ENCODE peak calls at places on chromosome 21, in five cellular contexts. U is LNCaP clone FGC, B is AG04450, N is esophagus squamous epithelium, Y is glutamatergic neuron. J is an unnamed sample.

GRCh38 chr21:42193131-42193671 is 25.7 kb upstream of the ABCG1 start:
- DNase-seq in U (no peak), B (no peak), N (no peak), Y (no peak), J (no peak)

GRCh38 chr21:38134084-38134873 is 122.5 kb upstream of the KCNJ15 start:
- DNase-seq in N (no peak), Y (no peak), B (no peak), U (no peak), J (no peak)

GRCh38 chr21:23308741-23309140 is 2298.5 kb downstream of the MRPL39 start:
- DNase-seq in N (no peak), Y (no peak), B (no peak), U (no peak), J (no peak)

GRCh38 chr21:27885296-27885711 is 918.4 kb upstream of the ADAMTS5 start:
- DNase-seq in Y (no peak), B (no peak), N (no peak), U (no peak), J (no peak)

GRCh38 chr21:21236981-21237380 is 238.8 kb downstream of the NCAM2 start:
- DNase-seq in B (no peak), N (no peak), Y (no peak), U (no peak), J (no peak)

GRCh38 chr21:42148584-42148983 is 70.4 kb upstream of the ABCG1 start:
- DNase-seq in U (no peak), B (no peak), N (no peak), Y (no peak), J (no peak)

GRCh38 chr21:37792046-37792445 is 124.2 kb downstream of the KCNJ6 start:
- DNase-seq in B (no peak), N (no peak), Y (no peak), U (no peak), J (no peak)

GRCh38 chr21:29538115-29538514 is 239.4 kb downstream of the BACH1 start:
- DNase-seq in Y (no peak), N (no peak), U (no peak), B (peak), J (no peak)

GRCh38 chr21:43333301-43334062 is 93.4 kb downstream of the SIK1 start:
- DNase-seq in U (no peak), B (peak), Y (peak), N (no peak), J (no peak)

GRCh38 chr21:14763695-14764064 is 217.6 kb upstream of the SAMSN1 start:
- DNase-seq in N (no peak), Y (no peak), U (no peak), B (no peak), J (no peak)

GRCh38 chr21:37219766-37220432 is 47.2 kb downstream of the VPS26C start:
- DNase-seq in Y (no peak), B (no peak), N (no peak), U (no peak), J (no peak)

GRCh38 chr21:35974801-35975200 is 85.5 kb downstream of the SETD4 start:
- DNase-seq in B (no peak), N (no peak), Y (no peak), U (no peak), J (no peak)

GRCh38 chr21:15667010-15667409 is 62.8 kb upstream of the USP25 start:
- DNase-seq in N (no peak), U (no peak), Y (no peak), B (no peak), J (no peak)

GRCh38 chr21:34039678-34040382 is 33.5 kb upstream of the MRPS6 start:
- DNase-seq in U (no peak), B (no peak), N (no peak), Y (no peak), J (no peak)

GRCh38 chr21:14589855-14590563 is 43.9 kb upstream of the SAMSN1 start:
- DNase-seq in B (no peak), N (no peak), Y (no peak), U (no peak), J (no peak)

GRCh38 chr21:27796106-27796505 is 829.2 kb upstream of the ADAMTS5 start:
- DNase-seq in Y (no peak), N (no peak), U (no peak), B (peak), J (no peak)

GRCh38 chr21:25350056-25350455 is 257.2 kb downstream of the MRPL39 start:
- DNase-seq in U (no peak), Y (peak), N (no peak), B (no peak), J (no peak)

GRCh38 chr21:35179990-35180557 is 131.0 kb upstream of the RUNX1 start:
- DNase-seq in N (no peak), U (no peak), B (peak), Y (no peak), J (no peak)

GRCh38 chr21:38503588-38503987 is 5.3 kb upstream of the ERG start:
- DNase-seq in N (no peak), Y (no peak), B (no peak), U (no peak), J (no peak)

GRCh38 chr21:37281993-37282392 is 14.9 kb upstream of the VPS26C start:
- DNase-seq in Y (peak), N (no peak), U (no peak), B (no peak), J (no peak)

GRCh38 chr21:26409735-26410134 is 163.4 kb downstream of the CYYR1 start:
- DNase-seq in U (no peak), Y (no peak), N (no peak), B (no peak), J (no peak)

GRCh38 chr21:38267991-38268858 is 11.4 kb downstream of the KCNJ15 start:
- DNase-seq in Y (no peak), N (no peak), U (no peak), B (no peak), J (no peak)

GRCh38 chr21:41931041-41931451 is 22.8 kb downstream of the C2CD2 start:
- DNase-seq in N (no peak), Y (no peak), U (no peak), B (no peak), J (no peak)

GRCh38 chr21:40840441-40840840 is 6.5 kb downstream of the DSCAM start:
- DNase-seq in N (no peak), Y (no peak), U (no peak), B (no peak), J (no peak)

GRCh38 chr21:40842197-40842552 is 4.8 kb downstream of the DSCAM start:
- DNase-seq in N (no peak), Y (no peak), B (no peak), U (no peak), J (no peak)

GRCh38 chr21:40839551-40839950 is 7.4 kb downstream of the DSCAM start:
- DNase-seq in U (no peak), B (no peak), Y (no peak), N (no peak), J (no peak)

GRCh38 chr21:40844935-40845334 is 2.0 kb downstream of the DSCAM start:
- DNase-seq in B (no peak), Y (no peak), N (no peak), U (no peak), J (no peak)

GRCh38 chr21:40841524-40842196 is 5.3 kb downstream of the DSCAM start:
- DNase-seq in N (no peak), Y (peak), B (no peak), U (peak), J (no peak)
- TF ChIP-seq CTCF in N (no peak), Y (peak), B (peak), U (peak), J (no peak)

GRCh38 chr21:45370575-45370974 is 34.4 kb upstream of the COL18A1 start:
- DNase-seq in N (no peak), B (no peak), U (no peak), Y (no peak), J (no peak)
- TF ChIP-seq CTCF in N (no peak), B (no peak), U (no peak), Y (no peak), J (no peak)

DNA sequence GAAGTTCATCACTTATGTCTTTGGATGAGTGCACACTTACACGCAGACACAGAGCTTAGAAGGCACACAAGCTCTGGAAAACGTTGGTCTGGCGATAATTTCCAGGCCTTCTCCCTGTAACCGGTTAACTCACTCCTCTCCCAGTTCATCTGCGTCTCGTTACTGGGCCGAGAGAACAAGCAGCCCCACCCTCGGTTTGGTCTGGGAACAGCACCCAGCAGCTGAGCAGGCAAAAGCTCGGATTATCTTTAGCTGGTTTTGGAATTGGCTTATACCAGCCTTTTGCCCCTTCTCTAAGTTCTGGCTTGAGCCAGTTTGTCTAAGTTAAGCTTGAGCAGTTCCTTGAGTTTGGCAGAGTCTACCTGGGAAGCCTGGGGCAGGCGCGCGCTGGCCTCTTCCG is 27.3 kb upstream of the COL6A1 start:
- DNase-seq in U (no peak), Y (no peak), B (no peak), N (no peak), J (no peak)
- TF ChIP-seq CTCF in U (no peak), Y (no peak), B (peak), N (no peak), J (peak)

GRCh38 chr21:46284722-46285121 is 689 bp downstream of the MCM3AP start:
- DNase-seq in U (no peak), Y (no peak), N (no peak), B (no peak), J (no peak)

GRCh38 chr21:46286668-46286982 is 483 bp downstream of the YBEY start:
- DNase-seq in B (no peak), Y (no peak), U (peak), N (no peak), J (no peak)

GRCh38 chr21:46287541-46287940 is 1.4 kb downstream of the YBEY start:
- DNase-seq in B (no peak), N (no peak), U (no peak), Y (no peak), J (no peak)

GRCh38 chr21:46285206-46285661 is at the start of gene MCM3AP:
- DNase-seq in N (no peak), Y (no peak), B (no peak), U (no peak), J (no peak)

GRCh38 chr21:46285761-46286667 is at the start of gene YBEY:
- DNase-seq in Y (peak), U (peak), B (peak), N (peak), J (peak)
- TF ChIP-seq CTCF in Y (no peak), U (peak), B (peak), N (no peak), J (peak)

DNA sequence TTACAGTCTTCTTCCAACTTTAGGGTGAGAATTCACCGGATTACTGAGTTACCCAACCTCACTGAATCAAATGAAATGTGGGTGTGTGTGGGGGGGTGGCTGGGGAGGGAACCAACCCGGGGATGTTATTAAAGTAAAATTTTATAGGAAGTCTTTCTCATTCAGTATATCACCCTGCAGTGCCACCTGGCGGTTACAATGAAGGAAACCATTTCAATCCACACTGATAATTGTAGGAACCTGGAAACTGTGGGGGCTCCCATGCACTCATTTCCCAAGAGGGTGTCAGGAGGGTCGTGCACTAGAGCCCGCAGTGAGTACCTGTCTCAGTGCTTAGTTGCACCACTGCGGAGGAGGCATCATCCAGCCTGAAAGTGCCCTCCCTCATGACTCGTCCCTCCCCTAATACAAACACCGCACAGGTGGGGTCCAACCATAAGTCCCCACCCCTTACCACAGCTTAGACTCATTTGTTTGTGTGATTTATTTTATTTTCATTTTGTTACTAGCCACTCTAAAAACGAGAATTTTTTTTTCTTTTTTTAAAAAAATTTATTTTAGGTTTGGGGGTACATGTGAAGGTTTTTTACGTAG is 29.1 kb upstream of the IGSF5 start:
- DNase-seq in U (peak), B (peak), N (no peak), Y (peak), J (no peak)
- TF ChIP-seq CTCF in U (peak), B (peak), N (peak), Y (peak), J (peak)

DNA sequence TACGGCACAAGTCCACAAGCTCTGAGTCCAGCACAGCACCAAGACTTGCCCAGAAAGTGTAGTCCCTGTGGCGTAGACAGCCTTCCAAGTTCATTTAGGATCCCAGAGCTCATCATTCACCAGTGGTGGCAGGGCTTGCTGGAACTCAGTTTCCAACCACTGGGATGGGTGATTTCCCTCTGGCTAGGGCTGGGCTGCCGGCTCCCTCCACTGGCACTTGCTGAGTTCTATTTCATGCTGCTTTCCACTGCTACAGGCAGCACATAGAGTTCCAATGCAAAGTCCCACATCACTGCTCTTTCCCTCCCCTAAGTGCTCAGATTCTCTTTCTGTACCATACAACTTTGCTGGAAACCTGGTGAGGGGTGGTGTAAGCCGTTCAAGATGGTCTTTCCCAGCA is 510.3 kb upstream of the TMPRSS15 start:
- DNase-seq in B (no peak), U (no peak), Y (no peak), N (no peak), J (no peak)
- TF ChIP-seq CTCF in B (no peak), U (no peak), Y (no peak), N (no peak), J (no peak)

GRCh38 chr21:44455524-44456206 is 355 bp downstream of the LRRC3 start:
- DNase-seq in U (no peak), B (no peak), N (no peak), Y (no peak), J (no peak)
- TF ChIP-seq CTCF in U (peak), B (no peak), N (no peak), Y (no peak), J (no peak)

DNA sequence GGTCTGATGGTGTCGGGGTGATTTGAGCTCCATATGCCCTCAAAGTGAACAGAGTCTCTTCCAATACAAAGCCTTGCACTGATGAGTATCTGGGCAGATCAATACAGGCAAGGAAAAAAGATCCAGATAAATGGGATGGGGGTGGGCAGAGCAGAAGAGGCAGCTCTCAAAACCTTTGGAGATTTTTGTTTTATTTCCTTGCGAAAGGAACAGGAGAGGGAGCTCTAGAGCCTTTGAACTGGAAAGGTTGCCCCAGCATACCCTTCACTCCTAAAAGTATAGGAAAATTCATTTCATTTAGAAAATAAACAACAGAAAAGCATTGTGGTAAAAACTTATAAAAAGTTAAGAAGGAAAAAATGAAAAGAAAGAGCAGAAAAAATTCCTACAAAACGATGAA is 31.4 kb upstream of the OLIG2 start:
- DNase-seq in U (no peak), Y (no peak), N (no peak), B (no peak), J (no peak)
- TF ChIP-seq CTCF in U (peak), Y (peak), N (no peak), B (peak), J (no peak)